ENCODE peak calls at places on chromosomes 5 and 9, in ten cellular contexts. K, O, A, P, E, L, I, V, C and J are unnamed samples.

GRCh38 chr5:84384604-84385575 is at the start of gene EDIL3:
- DNase-seq in K (peak), O (peak), A (peak), P (peak), E (no peak), L (no peak), I (peak), V (peak), C (no peak), J (no peak)

GRCh38 chr5:122704247-122705036 is 70.4 kb upstream of the SNX2 start:
- DNase-seq in K (peak), O (no peak), A (peak), P (no peak), E (no peak), L (peak), I (no peak), V (no peak), C (peak), J (peak)

GRCh38 chr5:14082973-14083372 is 60.2 kb upstream of the TRIO start:
- DNase-seq in K (no peak), O (no peak), A (no peak), P (no peak), E (no peak), L (no peak), I (no peak), V (no peak), C (no peak), J (no peak)

GRCh38 chr5:107389130-107389553 is 281.6 kb downstream of the EFNA5 start:
- DNase-seq in K (peak), O (no peak), A (no peak), P (peak), E (no peak), L (peak), I (no peak), V (no peak), C (peak), J (peak)

GRCh38 chr5:149646564-149646963 is 65.3 kb downstream of the ARHGEF37 start:
- DNase-seq in K (peak), O (peak), A (no peak), P (no peak), E (peak), L (no peak), I (no peak), V (no peak), C (no peak), J (no peak)

GRCh38 chr9:117092582-117092981 is 322.3 kb downstream of the ASTN2 start:
- DNase-seq in K (peak), O (no peak), A (peak), P (no peak), E (no peak), L (no peak), I (no peak), V (no peak), C (no peak), J (no peak)

GRCh38 chr9:135494791-135495559 is 5.5 kb upstream of the MRPS2 start:
- DNase-seq in K (no peak), O (no peak), A (no peak), P (no peak), E (no peak), L (no peak), I (no peak), V (no peak), C (no peak), J (no peak)

GRCh38 chr9:14158911-14159310 is 155.0 kb downstream of the NFIB start:
- DNase-seq in K (peak), O (no peak), A (peak), P (no peak), E (no peak), L (no peak), I (no peak), V (no peak), C (no peak), J (no peak)

GRCh38 chr5:173888473-173889135 is 455 bp downstream of the CPEB4 start:
- DNase-seq in K (no peak), O (no peak), A (no peak), P (no peak), E (peak), L (no peak), I (no peak), V (no peak), C (no peak), J (no peak)

GRCh38 chr5:42756630-42757601 is at the start of gene CCDC152:
- DNase-seq in K (peak), O (no peak), A (peak), P (peak), E (peak), L (no peak), I (no peak), V (no peak), C (no peak), J (no peak)

GRCh38 chr9:115733736-115734135 is 419.9 kb upstream of the PAPPA start:
- DNase-seq in K (no peak), O (no peak), A (no peak), P (no peak), E (no peak), L (no peak), I (no peak), V (no peak), C (no peak), J (no peak)

GRCh38 chr9:37187713-37188439 is 67.5 kb downstream of the ZCCHC7 start:
- DNase-seq in K (peak), O (no peak), A (no peak), P (no peak), E (no peak), L (peak), I (no peak), V (no peak), C (no peak), J (peak)

GRCh38 chr9:88781500-88782391 is 209.5 kb upstream of the S1PR3 start:
- DNase-seq in K (peak), O (no peak), A (no peak), P (no peak), E (no peak), L (peak), I (no peak), V (no peak), C (no peak), J (no peak)

GRCh38 chr5:133894143-133894542 is 74.3 kb downstream of the C5orf15 start:
- DNase-seq in K (no peak), O (no peak), A (no peak), P (no peak), E (no peak), L (no peak), I (no peak), V (no peak), C (no peak), J (no peak)

GRCh38 chr9:117763314-117763713 is 59.1 kb downstream of the TLR4 start:
- DNase-seq in K (peak), O (no peak), A (no peak), P (no peak), E (no peak), L (no peak), I (no peak), V (no peak), C (peak), J (no peak)

GRCh38 chr9:109852561-109852960 is 72.6 kb downstream of the PALM2AKAP2 start:
- DNase-seq in K (no peak), O (no peak), A (no peak), P (no peak), E (no peak), L (no peak), I (no peak), V (no peak), C (no peak), J (no peak)

GRCh38 chr9:37650873-37651768 is at the start of gene FRMPD1:
- DNase-seq in K (peak), O (peak), A (peak), P (no peak), E (peak), L (peak), I (no peak), V (peak), C (no peak), J (peak)

GRCh38 chr5:94731471-94731870 is 113.0 kb downstream of the SLF1 start:
- DNase-seq in K (no peak), O (no peak), A (no peak), P (no peak), E (no peak), L (no peak), I (no peak), V (no peak), C (no peak), J (no peak)

GRCh38 chr9:137320555-137321384 is 18.7 kb upstream of the NRARP start:
- DNase-seq in K (no peak), O (peak), A (no peak), P (no peak), E (peak), L (peak), I (no peak), V (no peak), C (no peak), J (peak)

GRCh38 chr9:105053209-105053652 is 125.3 kb upstream of the ABCA1 start:
- DNase-seq in K (peak), O (no peak), A (no peak), P (no peak), E (no peak), L (no peak), I (no peak), V (no peak), C (no peak), J (no peak)

GRCh38 chr5:169281625-169282024 is 19.3 kb downstream of the SLIT3 start:
- DNase-seq in K (no peak), O (no peak), A (no peak), P (no peak), E (no peak), L (no peak), I (no peak), V (no peak), C (no peak), J (no peak)

GRCh38 chr9:121510766-121511555 is 11.3 kb upstream of the GGTA1 start:
- DNase-seq in K (no peak), O (no peak), A (no peak), P (no peak), E (no peak), L (peak), I (no peak), V (no peak), C (no peak), J (no peak)

GRCh38 chr9:116308070-116308469 is 154.5 kb downstream of the PAPPA start:
- DNase-seq in K (no peak), O (no peak), A (no peak), P (no peak), E (no peak), L (no peak), I (no peak), V (no peak), C (no peak), J (no peak)

GRCh38 chr9:73180373-73180772 is 28.7 kb downstream of the ANXA1 start:
- DNase-seq in K (peak), O (no peak), A (no peak), P (no peak), E (no peak), L (no peak), I (no peak), V (no peak), C (no peak), J (no peak)

GRCh38 chr5:79357401-79357800 is 121.5 kb downstream of the JMY start:
- DNase-seq in K (peak), O (no peak), A (no peak), P (peak), E (no peak), L (no peak), I (no peak), V (no peak), C (no peak), J (no peak)

GRCh38 chr5:93677344-93678021 is 63.9 kb downstream of the POU5F2 start:
- DNase-seq in K (peak), O (peak), A (peak), P (no peak), E (no peak), L (peak), I (peak), V (no peak), C (peak), J (no peak)

GRCh38 chr5:100840364-100840763 is 62.7 kb downstream of the ST8SIA4 start:
- DNase-seq in K (peak), O (no peak), A (no peak), P (no peak), E (no peak), L (no peak), I (no peak), V (no peak), C (no peak), J (no peak)

GRCh38 chr5:163571755-163572154 is 66.3 kb downstream of the MAT2B start:
- DNase-seq in K (peak), O (no peak), A (no peak), P (peak), E (no peak), L (no peak), I (no peak), V (no peak), C (peak), J (no peak)